ENCODE peak calls at places on chromosomes 5 and 9, in six cellular contexts. L is uterus, F is prostate gland, I is cardiac muscle cell, D is PC-9, X is ovary. Z is an unnamed sample.

GRCh38 chr9:20473566-20474116 is 148.7 kb downstream of the MLLT3 start:
- DNase-seq in D (no peak), I (peak), X (no peak), L (no peak), F (no peak), Z (no peak)

GRCh38 chr9:19224563-19224962 is 5.9 kb upstream of the DENND4C start:
- DNase-seq in X (no peak), I (no peak), L (no peak), F (no peak), D (no peak), Z (no peak)

GRCh38 chr9:8287970-8288369 is 488.4 kb upstream of the DMAC1 start:
- DNase-seq in L (no peak), I (no peak), D (no peak), F (no peak), X (no peak), Z (no peak)

GRCh38 chr9:18976368-18977238 is 56.4 kb downstream of the SAXO1 start:
- DNase-seq in I (peak), X (no peak), L (no peak), D (no peak), F (no peak), Z (no peak)

GRCh38 chr5:147303976-147304375 is 69.2 kb downstream of the STK32A start:
- DNase-seq in I (peak), D (peak), X (no peak), L (no peak), F (no peak), Z (no peak)

GRCh38 chr5:37112383-37112991 is 136.7 kb downstream of the CPLANE1 start:
- DNase-seq in X (no peak), L (no peak), F (no peak), I (no peak), D (no peak), Z (no peak)

GRCh38 chr5:52886206-52886605 is 98.5 kb downstream of the ITGA1 start:
- DNase-seq in X (no peak), L (no peak), F (no peak), I (no peak), D (no peak), Z (no peak)

GRCh38 chr9:127742435-127743088 is 7.5 kb upstream of the TOR2A start:
- DNase-seq in I (peak), X (peak), D (peak), L (peak), F (no peak), Z (no peak)

GRCh38 chr5:78747703-78748359 is 99.3 kb upstream of the LHFPL2 start:
- DNase-seq in D (no peak), L (no peak), I (peak), F (no peak), X (no peak), Z (no peak)

GRCh38 chr5:87300744-87301143 is 33.1 kb downstream of the RASA1 start:
- DNase-seq in L (no peak), I (peak), X (no peak), D (peak), F (no peak), Z (no peak)

GRCh38 chr5:139700711-139701693 is 52.9 kb downstream of the CXXC5 start:
- DNase-seq in F (no peak), D (no peak), L (no peak), I (no peak), X (no peak), Z (no peak)

DNA sequence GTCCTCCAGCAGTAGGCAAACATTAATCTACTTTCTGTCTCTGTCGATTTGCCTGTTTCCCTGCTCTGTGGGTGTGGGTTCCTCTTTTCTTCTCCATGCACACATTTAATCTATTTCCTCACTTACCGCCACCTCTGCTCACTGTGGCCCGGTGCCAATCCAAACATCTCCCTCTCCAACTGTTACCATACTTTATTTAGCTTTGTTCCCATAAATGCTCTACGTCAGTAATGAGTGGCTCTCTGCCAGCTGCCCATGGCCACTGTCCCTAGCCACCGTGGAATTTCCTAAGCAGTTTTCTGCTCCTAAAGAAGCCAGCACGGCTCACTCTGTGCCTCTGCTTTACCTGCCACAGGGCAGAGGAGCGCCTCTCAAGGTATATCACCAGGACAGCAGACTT is 19.5 kb upstream of the GOLPH3 start:
- DNase-seq in L (peak), X (peak), F (peak), D (peak), I (peak), Z (peak)
- H3K4me3 ChIP-seq in L (no peak), X (no peak), F (no peak), D (peak), I (no peak), Z (peak)

GRCh38 chr5:11801061-11801460 is 103.2 kb downstream of the CTNND2 start:
- DNase-seq in X (no peak), L (no peak), F (no peak), I (no peak), D (no peak), Z (no peak)
- H3K27ac ChIP-seq in X (no peak), L (no peak), F (no peak), I (no peak), D (no peak), Z (no peak)

GRCh38 chr5:142653321-142653720 is 32.6 kb downstream of the FGF1 start:
- DNase-seq in D (no peak), F (no peak), I (no peak), L (no peak), X (no peak), Z (no peak)

GRCh38 chr5:142655339-142656267 is 30.3 kb downstream of the FGF1 start:
- DNase-seq in D (peak), X (peak), I (peak), F (peak), L (peak), Z (peak)

GRCh38 chr5:142657446-142657845 is 28.4 kb downstream of the FGF1 start:
- DNase-seq in L (no peak), D (no peak), X (no peak), F (no peak), I (no peak), Z (no peak)

GRCh38 chr5:142652563-142652962 is 33.3 kb downstream of the FGF1 start:
- DNase-seq in F (no peak), L (no peak), X (no peak), I (no peak), D (no peak), Z (no peak)

DNA sequence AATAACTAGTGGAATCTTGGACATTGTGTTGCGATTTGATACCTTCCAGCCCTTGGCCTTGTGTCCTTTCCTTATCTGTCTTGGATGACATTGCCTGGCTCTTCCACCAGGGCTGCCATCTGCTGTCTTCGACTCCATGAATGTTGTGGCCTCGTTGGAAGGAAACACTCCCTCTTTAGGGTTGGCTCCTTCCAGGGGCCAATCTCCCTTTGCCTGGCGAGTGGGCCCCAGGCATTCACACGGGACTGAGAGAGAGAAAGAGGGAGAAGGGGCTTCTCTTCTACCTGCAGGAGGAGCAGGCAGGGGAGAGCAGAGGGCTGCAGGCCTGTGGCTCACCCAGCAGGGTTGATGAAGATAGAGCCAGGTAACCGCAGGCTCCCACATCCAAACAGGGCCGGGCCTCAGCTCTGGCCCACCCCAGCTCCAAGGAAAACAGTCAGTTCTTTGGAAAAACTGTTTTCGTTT is 31.3 kb downstream of the FGF1 start:
- DNase-seq in X (no peak), F (no peak), I (no peak), L (no peak), D (no peak), Z (no peak)
- H3K4me3 ChIP-seq in X (no peak), F (no peak), I (no peak), L (no peak), D (no peak), Z (peak)

GRCh38 chr9:97991818-97992217 is 8.7 kb downstream of the ANP32B start:
- DNase-seq in F (no peak), D (no peak), X (no peak), I (no peak), L (no peak), Z (no peak)
- H3K27ac ChIP-seq in F (no peak), D (no peak), X (no peak), I (no peak), L (no peak), Z (no peak)

Z was measured in coronary artery.